ENCODE peak calls at places on chromosomes 3 and 15, in six cellular contexts. One of them, this sample, is unnamed.
A peak's percentile ranks its signal among the peaks of the same experiment; 100 is the strongest.

GRCh38 chr15:84142888-84143337 is 92.7 kb upstream of the GOLGA6L4 start:
- DNase-seq in mesendoderm: peak; percentile 86
- DNase-seq in neural crest cell: peak; percentile 80
- DNase-seq in MV-4-11: peak; percentile 78
- DNase-seq in amygdala: peak; percentile 8
- DNase-seq in lung: peak; percentile 75
- DNase-seq in this sample: peak; percentile 65

GRCh38 chr15:99435761-99436346 is 129.9 kb upstream of the MEF2A start:
- DNase-seq in mesendoderm: no peak
- DNase-seq in neural crest cell: no peak
- DNase-seq in MV-4-11: no peak
- DNase-seq in amygdala: no peak
- DNase-seq in lung: no peak
- DNase-seq in this sample: no peak

GRCh38 chr3:64631951-64632350 is 55.8 kb downstream of the ADAMTS9 start:
- DNase-seq in mesendoderm: no peak
- DNase-seq in neural crest cell: no peak
- DNase-seq in MV-4-11: no peak
- DNase-seq in amygdala: no peak
- DNase-seq in lung: no peak
- DNase-seq in this sample: no peak

GRCh38 chr15:76309561-76310330 is 1.5 kb downstream of the ETFA start:
- DNase-seq in mesendoderm: peak; percentile 26
- DNase-seq in neural crest cell: no peak
- DNase-seq in MV-4-11: no peak
- DNase-seq in amygdala: no peak
- DNase-seq in lung: no peak
- DNase-seq in this sample: no peak

GRCh38 chr3:189457201-189457607 is 174.0 kb upstream of the TP63 start:
- DNase-seq in mesendoderm: no peak
- DNase-seq in neural crest cell: no peak
- DNase-seq in MV-4-11: no peak
- DNase-seq in amygdala: no peak
- DNase-seq in lung: no peak
- DNase-seq in this sample: no peak

GRCh38 chr3:12896206-12896697 is 54.9 kb upstream of the RPL32 start:
- DNase-seq in mesendoderm: peak; percentile 25
- DNase-seq in neural crest cell: no peak
- DNase-seq in MV-4-11: peak; percentile 55
- DNase-seq in amygdala: no peak
- DNase-seq in lung: no peak
- DNase-seq in this sample: peak; percentile 75

GRCh38 chr15:59794229-59794886 is 105.2 kb upstream of the BNIP2 start:
- DNase-seq in mesendoderm: no peak
- DNase-seq in neural crest cell: no peak
- DNase-seq in MV-4-11: no peak
- DNase-seq in amygdala: no peak
- DNase-seq in lung: no peak
- DNase-seq in this sample: no peak

GRCh38 chr15:40923551-40923950 is 5.6 kb upstream of the DLL4 start:
- DNase-seq in mesendoderm: no peak
- DNase-seq in neural crest cell: no peak
- DNase-seq in MV-4-11: no peak
- DNase-seq in amygdala: no peak
- DNase-seq in lung: no peak
- DNase-seq in this sample: no peak

GRCh38 chr15:90044191-90044590 is 43.1 kb downstream of the ZNF710 start:
- DNase-seq in mesendoderm: no peak
- DNase-seq in neural crest cell: no peak
- DNase-seq in MV-4-11: no peak
- DNase-seq in amygdala: no peak
- DNase-seq in lung: no peak
- DNase-seq in this sample: no peak

GRCh38 chr3:197730200-197730599 is 6.5 kb downstream of the RUBCN start:
- DNase-seq in mesendoderm: peak; percentile 22
- DNase-seq in neural crest cell: no peak
- DNase-seq in MV-4-11: no peak
- DNase-seq in amygdala: no peak
- DNase-seq in lung: no peak
- DNase-seq in this sample: no peak

GRCh38 chr3:174955513-174956001 is 96.4 kb downstream of the NAALADL2 start:
- DNase-seq in mesendoderm: peak; percentile 72
- DNase-seq in neural crest cell: no peak
- DNase-seq in MV-4-11: no peak
- DNase-seq in amygdala: no peak
- DNase-seq in lung: no peak
- DNase-seq in this sample: no peak

GRCh38 chr3:104460477-104461406 is 906.0 kb upstream of the ALCAM start:
- DNase-seq in mesendoderm: peak; percentile 90
- DNase-seq in neural crest cell: no peak
- DNase-seq in MV-4-11: no peak
- DNase-seq in amygdala: no peak
- DNase-seq in lung: no peak
- DNase-seq in this sample: peak; percentile 23

GRCh38 chr3:150097588-150097890 is 126.8 kb upstream of the PFN2 start:
- DNase-seq in mesendoderm: no peak
- DNase-seq in neural crest cell: no peak
- DNase-seq in MV-4-11: no peak
- DNase-seq in amygdala: no peak
- DNase-seq in lung: no peak
- DNase-seq in this sample: no peak

GRCh38 chr15:58444658-58445332 is 13.0 kb downstream of the LIPC start:
- DNase-seq in mesendoderm: no peak
- DNase-seq in neural crest cell: no peak
- DNase-seq in MV-4-11: peak; percentile 11
- DNase-seq in amygdala: no peak
- DNase-seq in lung: no peak
- DNase-seq in this sample: peak; percentile 45

GRCh38 chr15:97194750-97195149 is 765.8 kb upstream of the ARRDC4 start:
- DNase-seq in mesendoderm: no peak
- DNase-seq in neural crest cell: no peak
- DNase-seq in MV-4-11: no peak
- DNase-seq in amygdala: no peak
- DNase-seq in lung: no peak
- DNase-seq in this sample: no peak

GRCh38 chr3:190581041-190581501 is 67.2 kb downstream of the IL1RAP start:
- DNase-seq in mesendoderm: peak; percentile 43
- DNase-seq in neural crest cell: no peak
- DNase-seq in MV-4-11: peak; percentile 14
- DNase-seq in amygdala: no peak
- DNase-seq in lung: no peak
- DNase-seq in this sample: no peak

GRCh38 chr3:80668100-80668499 is 900.3 kb upstream of the ROBO1 start:
- DNase-seq in mesendoderm: peak; percentile 10
- DNase-seq in neural crest cell: no peak
- DNase-seq in MV-4-11: no peak
- DNase-seq in amygdala: no peak
- DNase-seq in lung: no peak
- DNase-seq in this sample: no peak

GRCh38 chr3:187183210-187183862 is 13.9 kb upstream of the RTP1 start:
- DNase-seq in mesendoderm: no peak
- DNase-seq in neural crest cell: no peak
- DNase-seq in MV-4-11: peak; percentile 89
- DNase-seq in amygdala: no peak
- DNase-seq in lung: no peak
- DNase-seq in this sample: no peak

GRCh38 chr3:8662594-8662993 is 18.0 kb upstream of the SSUH2 start:
- DNase-seq in mesendoderm: no peak
- DNase-seq in neural crest cell: no peak
- DNase-seq in MV-4-11: no peak
- DNase-seq in amygdala: no peak
- DNase-seq in lung: no peak
- DNase-seq in this sample: no peak

GRCh38 chr15:77836116-77836798 is 203.5 kb upstream of the LINGO1 start:
- DNase-seq in mesendoderm: peak; percentile 74
- DNase-seq in neural crest cell: no peak
- DNase-seq in MV-4-11: no peak
- DNase-seq in amygdala: no peak
- DNase-seq in lung: no peak
- DNase-seq in this sample: peak; percentile 95

GRCh38 chr3:194828926-194829325 is 143.2 kb downstream of the FAM43A start:
- DNase-seq in mesendoderm: no peak
- DNase-seq in neural crest cell: no peak
- DNase-seq in MV-4-11: no peak
- DNase-seq in amygdala: no peak
- DNase-seq in lung: no peak
- DNase-seq in this sample: no peak

GRCh38 chr15:31100738-31101137 is 787 bp downstream of the TRPM1 start:
- DNase-seq in mesendoderm: no peak
- DNase-seq in neural crest cell: no peak
- DNase-seq in MV-4-11: no peak
- DNase-seq in amygdala: no peak
- DNase-seq in lung: no peak
- DNase-seq in this sample: no peak

GRCh38 chr15:40122239-40122638 is 13.6 kb upstream of the BMF start:
- DNase-seq in mesendoderm: no peak
- DNase-seq in neural crest cell: no peak
- DNase-seq in MV-4-11: peak; percentile 88
- DNase-seq in amygdala: no peak
- DNase-seq in lung: no peak
- DNase-seq in this sample: no peak

GRCh38 chr15:99466701-99467337 is 99.0 kb upstream of the MEF2A start:
- DNase-seq in mesendoderm: no peak
- DNase-seq in neural crest cell: no peak
- DNase-seq in MV-4-11: peak; percentile 78
- DNase-seq in amygdala: no peak
- DNase-seq in lung: no peak
- DNase-seq in this sample: peak; percentile 26

GRCh38 chr3:98811048-98811447 is 47.9 kb downstream of the ST3GAL6 start:
- DNase-seq in mesendoderm: no peak
- DNase-seq in neural crest cell: no peak
- DNase-seq in MV-4-11: no peak
- DNase-seq in amygdala: no peak
- DNase-seq in lung: no peak
- DNase-seq in this sample: no peak

GRCh38 chr3:142609136-142609535 is 12.9 kb downstream of the PLS1 start:
- DNase-seq in mesendoderm: no peak
- DNase-seq in neural crest cell: no peak
- DNase-seq in MV-4-11: no peak
- DNase-seq in amygdala: no peak
- DNase-seq in lung: no peak
- DNase-seq in this sample: no peak

GRCh38 chr3:33144433-33144832 is 30.6 kb downstream of the CRTAP start:
- DNase-seq in mesendoderm: peak; percentile 74
- DNase-seq in neural crest cell: no peak
- DNase-seq in MV-4-11: no peak
- DNase-seq in amygdala: no peak
- DNase-seq in lung: no peak
- DNase-seq in this sample: peak; percentile 75

GRCh38 chr3:129415830-129416229 is 12.6 kb downstream of the EFCAB12 start:
- DNase-seq in mesendoderm: no peak
- DNase-seq in neural crest cell: no peak
- DNase-seq in MV-4-11: no peak
- DNase-seq in amygdala: no peak
- DNase-seq in lung: no peak
- DNase-seq in this sample: no peak